ENCODE peak calls at places on chromosomes 4 and X, in five cellular contexts. One of them, this sample, is unnamed.

GRCh38 chr4:48190839-48191238 is 56.8 kb upstream of the TXK start:
- DNase-seq in T47D: no peak
- DNase-seq in GM12878: no peak
- DNase-seq in K562: no peak
- DNase-seq in HCT116: no peak
- DNase-seq in this sample: no peak

GRCh38 chr4:114535725-114536124 is 62.9 kb upstream of the UGT8 start:
- DNase-seq in T47D: no peak
- DNase-seq in GM12878: no peak
- DNase-seq in K562: no peak
- DNase-seq in HCT116: no peak
- DNase-seq in this sample: no peak

GRCh38 chr4:102315532-102315931 is 29.8 kb downstream of the SLC39A8 start:
- DNase-seq in T47D: no peak
- DNase-seq in GM12878: no peak
- DNase-seq in K562: no peak
- DNase-seq in HCT116: no peak
- DNase-seq in this sample: no peak

GRCh38 chr4:67624939-67625338 is 66.4 kb downstream of the STAP1 start:
- DNase-seq in T47D: no peak
- DNase-seq in GM12878: no peak
- DNase-seq in K562: no peak
- DNase-seq in HCT116: no peak
- DNase-seq in this sample: no peak

GRCh38 chr4:124060261-124060918 is 652.1 kb downstream of the ANKRD50 start:
- DNase-seq in T47D: no peak
- DNase-seq in GM12878: peak
- DNase-seq in K562: no peak
- DNase-seq in HCT116: no peak
- DNase-seq in this sample: peak

GRCh38 chrX:119251381-119251780 is 15.3 kb downstream of the PGRMC1 start:
- DNase-seq in T47D: no peak
- DNase-seq in GM12878: no peak
- DNase-seq in K562: no peak
- DNase-seq in HCT116: no peak
- DNase-seq in this sample: no peak

GRCh38 chr4:110623710-110624015 is 786 bp upstream of the PITX2 start:
- DNase-seq in T47D: no peak
- DNase-seq in GM12878: no peak
- DNase-seq in K562: no peak
- DNase-seq in HCT116: no peak
- DNase-seq in this sample: no peak

GRCh38 chrX:69133561-69134542 is 31.4 kb downstream of the PJA1 start:
- DNase-seq in T47D: peak
- DNase-seq in GM12878: no peak
- DNase-seq in K562: peak
- DNase-seq in HCT116: peak
- DNase-seq in this sample: peak

GRCh38 chrX:38973327-38973726 is 172.1 kb downstream of the MID1IP1 start:
- DNase-seq in T47D: no peak
- DNase-seq in GM12878: no peak
- DNase-seq in K562: no peak
- DNase-seq in HCT116: no peak
- DNase-seq in this sample: no peak

GRCh38 chr4:24002641-24002966 is 112.8 kb upstream of the PPARGC1A start:
- DNase-seq in T47D: no peak
- DNase-seq in GM12878: no peak
- DNase-seq in K562: no peak
- DNase-seq in HCT116: no peak
- DNase-seq in this sample: no peak

GRCh38 chr4:24007740-24008348 is 118.0 kb upstream of the PPARGC1A start:
- DNase-seq in T47D: no peak
- DNase-seq in GM12878: no peak
- DNase-seq in K562: no peak
- DNase-seq in HCT116: no peak
- DNase-seq in this sample: no peak

GRCh38 chr4:24003476-24003875 is 113.6 kb upstream of the PPARGC1A start:
- DNase-seq in T47D: no peak
- DNase-seq in GM12878: no peak
- DNase-seq in K562: no peak
- DNase-seq in HCT116: no peak
- DNase-seq in this sample: no peak

GRCh38 chr4:24003926-24004325 is 114.1 kb upstream of the PPARGC1A start:
- DNase-seq in T47D: no peak
- DNase-seq in GM12878: no peak
- DNase-seq in K562: no peak
- DNase-seq in HCT116: no peak
- DNase-seq in this sample: no peak

GRCh38 chr4:24006269-24006668 is 116.4 kb upstream of the PPARGC1A start:
- DNase-seq in T47D: no peak
- DNase-seq in GM12878: no peak
- DNase-seq in K562: no peak
- DNase-seq in HCT116: no peak
- DNase-seq in this sample: no peak
- TF ChIP-seq JUND in T47D: no peak
- TF ChIP-seq JUND in GM12878: no peak
- TF ChIP-seq JUND in K562: no peak
- TF ChIP-seq JUND in HCT116: no peak
- TF ChIP-seq JUND in this sample: no peak

GRCh38 chr4:74000301-74000700 is 1.8 kb upstream of the CXCL5 start:
- DNase-seq in T47D: no peak
- DNase-seq in GM12878: no peak
- DNase-seq in K562: no peak
- DNase-seq in HCT116: no peak
- DNase-seq in this sample: no peak

GRCh38 chr4:73998040-73999011 is at the start of gene CXCL5:
- DNase-seq in T47D: no peak
- DNase-seq in GM12878: no peak
- DNase-seq in K562: no peak
- DNase-seq in HCT116: no peak
- DNase-seq in this sample: no peak
- TF ChIP-seq JUND in T47D: no peak
- TF ChIP-seq JUND in GM12878: no peak
- TF ChIP-seq JUND in K562: no peak
- TF ChIP-seq JUND in HCT116: no peak
- TF ChIP-seq JUND in this sample: no peak

GRCh38 chrX:132217203-132218073 is 1.8 kb downstream of the RAP2C start:
- DNase-seq in T47D: peak
- DNase-seq in GM12878: peak
- DNase-seq in K562: peak
- DNase-seq in HCT116: peak
- DNase-seq in this sample: peak

GRCh38 chrX:132216283-132216682 is 3.0 kb downstream of the RAP2C start:
- DNase-seq in T47D: no peak
- DNase-seq in GM12878: no peak
- DNase-seq in K562: peak
- DNase-seq in HCT116: no peak
- DNase-seq in this sample: no peak

GRCh38 chrX:132214518-132214917 is 4.7 kb downstream of the RAP2C start:
- DNase-seq in T47D: no peak
- DNase-seq in GM12878: no peak
- DNase-seq in K562: no peak
- DNase-seq in HCT116: no peak
- DNase-seq in this sample: no peak

GRCh38 chrX:132218100-132218807 is 993 bp downstream of the RAP2C start:
- DNase-seq in T47D: peak
- DNase-seq in GM12878: peak
- DNase-seq in K562: peak
- DNase-seq in HCT116: peak
- DNase-seq in this sample: peak

GRCh38 chrX:132216806-132217202 is 2.4 kb downstream of the RAP2C start:
- DNase-seq in T47D: no peak
- DNase-seq in GM12878: no peak
- DNase-seq in K562: no peak
- DNase-seq in HCT116: no peak
- DNase-seq in this sample: no peak
- TF ChIP-seq JUND in T47D: no peak
- TF ChIP-seq JUND in GM12878: no peak
- TF ChIP-seq JUND in K562: no peak
- TF ChIP-seq JUND in HCT116: no peak
- TF ChIP-seq JUND in this sample: no peak

GRCh38 chrX:13569479-13570244 is at the start of gene EGFL6:
- DNase-seq in T47D: no peak
- DNase-seq in GM12878: no peak
- DNase-seq in K562: no peak
- DNase-seq in HCT116: no peak
- DNase-seq in this sample: peak
- TF ChIP-seq JUND in T47D: no peak
- TF ChIP-seq JUND in GM12878: no peak
- TF ChIP-seq JUND in K562: no peak
- TF ChIP-seq JUND in HCT116: no peak
- TF ChIP-seq JUND in this sample: no peak

DNA sequence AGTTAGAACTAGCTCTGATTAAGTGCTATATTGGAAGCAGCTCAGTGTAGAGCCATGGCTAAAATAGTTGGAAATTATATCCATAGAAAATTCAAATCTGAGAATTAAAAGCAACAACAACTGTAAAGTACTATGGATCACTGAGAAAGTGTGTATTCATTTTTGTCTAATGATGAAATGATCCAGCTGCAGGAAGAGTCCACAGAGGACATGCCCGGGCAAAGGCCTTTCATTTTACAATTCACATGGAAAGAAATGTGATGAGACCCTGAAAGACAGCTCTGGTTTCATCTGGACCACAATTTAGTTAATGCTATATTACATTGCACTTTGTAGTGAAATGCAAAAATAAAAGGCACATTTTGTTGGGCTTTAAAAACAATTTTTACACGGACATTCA is 196.8 kb upstream of the FAT1 start:
- DNase-seq in T47D: no peak
- DNase-seq in GM12878: no peak
- DNase-seq in K562: no peak
- DNase-seq in HCT116: no peak
- DNase-seq in this sample: no peak
- TF ChIP-seq JUND in T47D: no peak
- TF ChIP-seq JUND in GM12878: no peak
- TF ChIP-seq JUND in K562: no peak
- TF ChIP-seq JUND in HCT116: no peak
- TF ChIP-seq JUND in this sample: no peak

GRCh38 chr4:99886146-99886545 is 8.1 kb downstream of the LAMTOR3 start:
- DNase-seq in T47D: no peak
- DNase-seq in GM12878: no peak
- DNase-seq in K562: no peak
- DNase-seq in HCT116: no peak
- DNase-seq in this sample: no peak

GRCh38 chr4:99879458-99879857 is 14.8 kb downstream of the LAMTOR3 start:
- DNase-seq in T47D: no peak
- DNase-seq in GM12878: no peak
- DNase-seq in K562: no peak
- DNase-seq in HCT116: no peak
- DNase-seq in this sample: no peak

GRCh38 chr4:99885687-99886086 is 8.5 kb downstream of the LAMTOR3 start:
- DNase-seq in T47D: no peak
- DNase-seq in GM12878: no peak
- DNase-seq in K562: no peak
- DNase-seq in HCT116: no peak
- DNase-seq in this sample: no peak

GRCh38 chr4:99887837-99888236 is 6.4 kb downstream of the LAMTOR3 start:
- DNase-seq in T47D: no peak
- DNase-seq in GM12878: no peak
- DNase-seq in K562: no peak
- DNase-seq in HCT116: no peak
- DNase-seq in this sample: no peak

DNA sequence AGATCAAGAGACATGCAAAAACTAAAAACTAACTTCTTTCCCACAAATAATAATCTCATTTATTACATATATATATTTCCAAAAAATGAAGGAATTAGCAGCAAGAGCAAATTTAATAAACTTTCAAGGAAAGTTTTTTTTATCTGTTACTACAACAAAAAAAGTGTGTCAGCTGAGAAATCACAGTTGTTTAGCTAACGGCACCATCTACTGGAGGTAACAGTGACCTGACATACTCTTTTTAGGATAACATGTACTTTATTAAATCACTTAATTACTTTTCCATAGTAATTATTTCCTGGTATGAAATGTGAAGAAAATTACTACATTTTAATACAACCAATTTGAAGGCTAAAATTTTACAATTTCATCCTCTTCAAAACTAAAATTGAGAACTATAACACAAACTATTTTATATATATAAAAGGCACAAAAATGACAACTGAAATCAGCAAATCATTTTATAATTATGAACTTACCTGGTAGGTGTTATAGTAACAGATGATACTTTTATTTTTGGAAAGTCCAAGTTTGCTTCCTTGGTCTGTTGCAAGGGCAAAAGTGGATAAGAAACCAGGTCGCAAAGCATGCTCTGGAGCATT is 9.1 kb downstream of the LAMTOR3 start:
- DNase-seq in T47D: no peak
- DNase-seq in GM12878: no peak
- DNase-seq in K562: peak
- DNase-seq in HCT116: peak
- DNase-seq in this sample: peak
- TF ChIP-seq JUND in T47D: no peak
- TF ChIP-seq JUND in GM12878: no peak
- TF ChIP-seq JUND in K562: no peak
- TF ChIP-seq JUND in HCT116: no peak
- TF ChIP-seq JUND in this sample: no peak

DNA sequence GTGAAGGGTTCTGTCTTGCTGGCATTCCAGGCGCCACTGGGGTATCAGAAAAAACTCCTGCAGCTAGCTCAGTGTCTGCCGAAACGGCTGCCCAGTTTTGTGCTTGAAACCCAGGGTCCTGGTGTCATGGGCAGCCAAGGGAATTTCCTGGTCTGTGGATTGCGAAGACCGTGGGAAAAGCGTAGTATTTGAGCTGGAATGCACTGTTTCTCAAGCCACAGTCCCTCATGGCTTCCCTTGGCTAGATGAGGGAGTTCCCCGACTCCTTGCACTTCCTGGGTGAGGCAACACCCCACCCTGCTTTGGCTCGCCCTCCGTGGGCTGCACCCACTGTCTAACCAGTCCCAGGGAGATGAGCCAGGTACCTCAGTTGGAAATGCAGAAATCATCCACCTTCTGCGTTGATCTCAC is 40.1 kb downstream of the NOP14 start:
- DNase-seq in T47D: no peak
- DNase-seq in GM12878: no peak
- DNase-seq in K562: no peak
- DNase-seq in HCT116: no peak
- DNase-seq in this sample: no peak
- TF ChIP-seq JUND in T47D: no peak
- TF ChIP-seq JUND in GM12878: no peak
- TF ChIP-seq JUND in K562: no peak
- TF ChIP-seq JUND in HCT116: no peak
- TF ChIP-seq JUND in this sample: no peak

DNA sequence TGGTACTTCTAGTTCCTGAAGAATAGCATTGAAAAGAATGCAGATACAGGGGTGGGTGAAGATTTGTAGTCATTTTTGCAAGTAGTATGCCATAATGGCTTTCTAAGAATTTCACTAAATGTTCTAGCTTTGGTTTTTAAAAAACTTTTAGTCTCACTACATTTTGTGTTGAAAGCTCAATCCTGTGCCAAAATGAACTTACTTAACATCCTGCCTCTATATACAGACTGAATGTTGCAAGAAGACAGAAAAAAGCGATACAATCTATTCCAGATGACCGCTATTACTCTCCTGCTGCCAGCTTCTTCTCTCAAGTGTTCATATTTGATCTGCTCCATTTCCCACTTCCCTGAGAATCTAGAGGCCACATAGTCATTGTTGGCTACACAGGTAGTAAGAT is 977.0 kb upstream of the ADGRL3 start:
- DNase-seq in T47D: no peak
- DNase-seq in GM12878: no peak
- DNase-seq in K562: no peak
- DNase-seq in HCT116: no peak
- DNase-seq in this sample: no peak
- TF ChIP-seq JUND in T47D: no peak
- TF ChIP-seq JUND in GM12878: no peak
- TF ChIP-seq JUND in K562: no peak
- TF ChIP-seq JUND in HCT116: no peak
- TF ChIP-seq JUND in this sample: no peak

This sample was measured in SK-N-SH.